ENCODE peak calls at places on chromosomes 4 and X, in eight cellular contexts. S is PC-3, D is lower lobe of right lung, Q is heart right ventricle, P is ascending aorta, E is tibial artery, M is heart left ventricle, I is body of pancreas. O is an unnamed sample.
A peak's percentile ranks its signal among the peaks of the same experiment; 100 is the strongest.

GRCh38 chr4:13313856-13314255 is 170.3 kb downstream of the RAB28 start:
- DNase-seq in Q (no peak), D (no peak), E (no peak), S (no peak), P (no peak), M (no peak), I (no peak), O (no peak)

GRCh38 chr4:45621926-45622325 is 501.9 kb downstream of the GABRG1 start:
- DNase-seq in I (no peak), P (no peak), M (no peak), S (peak; percentile 52), E (no peak), Q (no peak), D (no peak), O (no peak)

GRCh38 chr4:93203708-93204107 is 624.8 kb upstream of the ATOH1 start:
- DNase-seq in M (no peak), Q (no peak), S (no peak), I (peak; percentile 2), D (no peak), E (no peak), P (no peak), O (no peak)

GRCh38 chrX:18558799-18559198 is 113.1 kb downstream of the RS1 start:
- DNase-seq in E (no peak), D (no peak), I (no peak), Q (no peak), S (no peak), P (no peak), M (no peak), O (no peak)

GRCh38 chr4:150242820-150243458 is 164.7 kb downstream of the DCLK2 start:
- DNase-seq in I (peak; percentile 18), P (no peak), M (peak; percentile 47), D (no peak), Q (no peak), S (peak; percentile 55), E (no peak), O (no peak)

GRCh38 chr4:114180481-114180880 is 201.0 kb upstream of the ARSJ start:
- DNase-seq in S (peak; percentile 70), Q (peak; percentile 17), I (peak; percentile 48), E (no peak), P (no peak), M (no peak), D (no peak), O (no peak)

GRCh38 chr4:152771736-152772533 is 7.6 kb downstream of the TIGD4 start:
- DNase-seq in M (no peak), P (no peak), Q (no peak), D (no peak), I (no peak), E (no peak), S (no peak), O (no peak)

GRCh38 chr4:149145803-149146202 is 669.8 kb downstream of the IQCM start:
- DNase-seq in D (no peak), E (no peak), Q (no peak), P (no peak), I (no peak), S (peak; percentile 26), M (no peak), O (no peak)

GRCh38 chr4:38526412-38526811 is 137.6 kb upstream of the KLF3 start:
- DNase-seq in S (no peak), P (no peak), D (no peak), E (no peak), M (no peak), Q (no peak), I (no peak), O (no peak)

GRCh38 chr4:114019276-114019971 is 40.0 kb upstream of the ARSJ start:
- DNase-seq in D (no peak), I (no peak), E (no peak), M (no peak), Q (no peak), S (no peak), P (no peak), O (no peak)

GRCh38 chrX:14581081-14581480 is 51.7 kb downstream of the GLRA2 start:
- DNase-seq in P (no peak), I (no peak), S (no peak), E (no peak), M (no peak), D (no peak), Q (no peak), O (no peak)

GRCh38 chr4:82099863-82100579 is 273.8 kb downstream of the HNRNPD start:
- DNase-seq in P (no peak), Q (no peak), I (no peak), M (no peak), D (no peak), E (no peak), S (no peak), O (no peak)

GRCh38 chr4:113505057-113505456 is 256.5 kb downstream of the CAMK2D start:
- DNase-seq in S (no peak), Q (no peak), D (no peak), M (no peak), I (no peak), E (no peak), P (no peak), O (no peak)

GRCh38 chr4:87030606-87031441 is 96.0 kb downstream of the AFF1 start:
- DNase-seq in E (no peak), D (no peak), M (no peak), S (no peak), I (no peak), Q (no peak), P (no peak), O (no peak)

GRCh38 chrX:109856974-109857373 is 123.9 kb upstream of the ACSL4 start:
- DNase-seq in I (peak; percentile 10), S (peak; percentile 57), D (no peak), E (no peak), Q (no peak), P (no peak), M (no peak), O (no peak)

GRCh38 chr4:8052160-8052691 is 106.4 kb downstream of the ABLIM2 start:
- DNase-seq in M (no peak), D (no peak), E (no peak), Q (no peak), S (no peak), I (no peak), P (no peak), O (no peak)

GRCh38 chrX:155718964-155719586 is 106.3 kb upstream of the TMLHE start:
- DNase-seq in P (no peak), M (peak; percentile 64), Q (no peak), S (no peak), E (no peak), I (no peak), D (no peak), O (no peak)

GRCh38 chr4:169147217-169147616 is 123.5 kb downstream of the SH3RF1 start:
- DNase-seq in S (peak; percentile 71), M (no peak), I (no peak), P (no peak), Q (no peak), D (no peak), E (no peak), O (no peak)

GRCh38 chrX:15204130-15204751 is 65.6 kb downstream of the ASB9 start:
- DNase-seq in D (no peak), I (no peak), Q (no peak), M (no peak), P (no peak), E (no peak), S (no peak), O (no peak)

DNA sequence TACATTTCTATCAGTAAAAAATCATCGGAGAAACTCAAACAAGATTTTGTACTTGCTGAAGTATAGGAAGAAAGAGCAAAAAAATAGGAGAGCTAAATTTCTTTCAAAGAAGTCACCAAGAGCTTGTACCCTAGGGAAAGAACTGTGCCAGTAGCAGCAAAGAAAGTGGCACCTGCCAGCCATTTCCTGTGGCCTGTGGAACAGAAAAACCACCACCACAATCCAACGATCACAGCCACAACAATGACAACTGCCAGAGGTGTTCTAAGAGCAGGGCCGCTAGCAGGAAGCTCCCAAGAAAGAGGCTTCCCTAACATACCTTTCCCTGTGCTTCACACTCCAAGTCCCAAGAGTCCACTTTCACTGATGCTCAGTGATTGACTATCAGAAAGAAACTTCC is 266.1 kb upstream of the GPC4 start:
- DNase-seq in P (no peak), I (no peak), E (no peak), M (no peak), D (no peak), Q (no peak), S (no peak), O (no peak)
- H3K4me1 ChIP-seq in P (no peaks in the 10 kb centered on the region), I (peaks cover 12% of the 10 kb centered on the region), E (no peaks in the 10 kb centered on the region), M (no peaks in the 10 kb centered on the region), D (no peaks in the 10 kb centered on the region), Q (no peaks in the 10 kb centered on the region), S (peaks cover 13% of the 10 kb centered on the region), O (no peaks in the 10 kb centered on the region)

GRCh38 chr4:121514443-121514842 is 133.6 kb upstream of the QRFPR start:
- DNase-seq in P (no peak), D (no peak), I (no peak), E (no peak), S (no peak), Q (no peak), M (no peak), O (no peak)
- TF ChIP-seq CTCF in P (no peak), D (no peak), I (no peak), E (no peak), S (peak; percentile 14), Q (no peak), M (no peak), O (no peak)

GRCh38 chr4:40990899-40991265 is 223.5 kb downstream of the APBB2 start:
- DNase-seq in Q (no peak), P (no peak), S (no peak), E (no peak), M (no peak), I (no peak), D (no peak), O (no peak)

GRCh38 chr4:40992472-40993298 is 221.7 kb downstream of the APBB2 start:
- DNase-seq in I (peak; percentile 11), S (peak; percentile 38), M (no peak), E (no peak), P (no peak), D (no peak), Q (no peak), O (no peak)

GRCh38 chr4:40991908-40992307 is 222.4 kb downstream of the APBB2 start:
- DNase-seq in P (no peak), I (no peak), S (no peak), D (no peak), Q (no peak), E (no peak), M (no peak), O (no peak)

GRCh38 chr4:40998680-40999358 is 215.5 kb downstream of the APBB2 start:
- DNase-seq in M (peak; percentile 32), I (peak; percentile 21), P (no peak), Q (no peak), D (no peak), S (peak; percentile 66), E (no peak), O (no peak)

DNA sequence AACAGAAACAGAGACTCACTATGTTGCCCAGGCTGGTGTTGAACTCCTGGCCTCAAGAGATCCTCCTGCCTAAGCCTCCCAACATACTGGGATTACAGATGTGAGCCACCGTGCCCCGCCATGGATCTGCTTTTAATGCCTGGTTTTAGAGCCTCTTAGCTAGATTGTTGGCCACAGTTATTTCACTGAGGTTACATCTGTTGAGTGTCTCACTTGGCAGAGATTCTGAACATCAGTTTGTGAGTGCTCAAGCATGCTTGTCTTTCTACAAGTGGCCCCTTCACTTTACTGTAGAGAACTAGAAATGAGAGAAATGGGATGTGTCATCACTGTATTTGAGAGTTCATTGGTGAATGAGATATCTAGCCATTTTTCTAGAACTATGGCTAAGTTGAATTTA is 218.5 kb downstream of the APBB2 start:
- DNase-seq in D (no peak), S (no peak), M (no peak), E (no peak), Q (no peak), P (no peak), I (no peak), O (no peak)
- H3K4me1 ChIP-seq in D (peaks cover 23% of the 10 kb centered on the region), S (peaks cover 58% of the 10 kb centered on the region), M (no peaks in the 10 kb centered on the region), E (peaks cover 13% of the 10 kb centered on the region), Q (peaks cover 10% of the 10 kb centered on the region), P (peaks cover 8% of the 10 kb centered on the region), I (no peaks in the 10 kb centered on the region), O (peaks cover 19% of the 10 kb centered on the region)

GRCh38 chr4:140595065-140595464 is 26.3 kb upstream of the UCP1 start:
- DNase-seq in E (no peak), M (no peak), Q (no peak), I (peak; percentile 54), S (peak; percentile 61), D (no peak), P (no peak), O (no peak)
- TF ChIP-seq CTCF in E (no peak), M (peak; percentile 45), Q (peak; percentile 57), I (peak; percentile 46), S (peak; percentile 66), D (peak; percentile 50), P (no peak), O (no peak)

O was measured in right atrium auricular region.